ENCODE peak calls at places on chromosomes 7 and 10, in ten cellular contexts. D, A, L, E, T, U, X, J, R and B are unnamed samples.

GRCh38 chr7:21256310-21256877 is 171.5 kb upstream of the SP4 start:
- DNase-seq in E (no peak), T (no peak), A (peak), L (no peak), U (no peak), J (peak), R (no peak), X (no peak), D (peak), B (no peak)

GRCh38 chr10:93754761-93755160 is 3.0 kb upstream of the LGI1 start:
- DNase-seq in E (no peak), A (no peak), U (no peak), X (no peak), L (no peak), J (no peak), D (no peak), R (no peak), T (no peak), B (no peak)

GRCh38 chr7:139720705-139721231 is 57.0 kb downstream of the HIPK2 start:
- DNase-seq in L (peak), R (no peak), E (no peak), U (no peak), T (no peak), D (peak), A (no peak), J (no peak), X (no peak), B (no peak)

GRCh38 chr10:89481662-89482061 is 53.7 kb downstream of the SLC16A12 start:
- DNase-seq in L (peak), R (no peak), T (no peak), J (no peak), U (no peak), D (peak), X (no peak), A (no peak), E (no peak), B (no peak)

GRCh38 chr10:78687616-78688015 is 381.1 kb upstream of the ZMIZ1 start:
- DNase-seq in R (no peak), L (no peak), U (no peak), A (no peak), E (no peak), T (no peak), D (no peak), J (no peak), X (no peak), B (no peak)

GRCh38 chr10:89074120-89074519 is 83.5 kb downstream of the FAS start:
- DNase-seq in D (peak), L (no peak), A (no peak), T (peak), E (no peak), U (no peak), R (no peak), X (no peak), J (no peak), B (no peak)

GRCh38 chr7:137399827-137400823 is 56.6 kb upstream of the PTN start:
- DNase-seq in J (no peak), X (no peak), L (no peak), R (no peak), E (no peak), U (no peak), D (peak), T (no peak), A (no peak), B (no peak)

GRCh38 chr10:92627845-92628480 is 35.0 kb downstream of the KIF11 start:
- DNase-seq in A (no peak), J (no peak), T (no peak), X (no peak), R (no peak), E (no peak), D (no peak), L (no peak), U (no peak), B (no peak)

GRCh38 chr10:78712147-78712546 is 356.6 kb upstream of the ZMIZ1 start:
- DNase-seq in T (no peak), U (no peak), J (no peak), A (no peak), X (no peak), R (no peak), D (no peak), L (no peak), E (no peak), B (no peak)

GRCh38 chr7:127437772-127438330 is 45.3 kb upstream of the ZNF800 start:
- DNase-seq in D (peak), E (no peak), J (no peak), X (no peak), L (peak), A (no peak), U (no peak), R (no peak), T (no peak), B (no peak)

GRCh38 chr7:81367335-81367801 is 402.5 kb downstream of the HGF start:
- DNase-seq in T (no peak), E (no peak), L (peak), U (no peak), X (no peak), J (no peak), A (no peak), R (no peak), D (peak), B (no peak)

GRCh38 chr10:3787816-3788215 is 2.8 kb upstream of the KLF6 start:
- DNase-seq in D (no peak), A (no peak), J (no peak), X (no peak), E (no peak), T (no peak), U (no peak), R (no peak), L (no peak), B (no peak)

DNA sequence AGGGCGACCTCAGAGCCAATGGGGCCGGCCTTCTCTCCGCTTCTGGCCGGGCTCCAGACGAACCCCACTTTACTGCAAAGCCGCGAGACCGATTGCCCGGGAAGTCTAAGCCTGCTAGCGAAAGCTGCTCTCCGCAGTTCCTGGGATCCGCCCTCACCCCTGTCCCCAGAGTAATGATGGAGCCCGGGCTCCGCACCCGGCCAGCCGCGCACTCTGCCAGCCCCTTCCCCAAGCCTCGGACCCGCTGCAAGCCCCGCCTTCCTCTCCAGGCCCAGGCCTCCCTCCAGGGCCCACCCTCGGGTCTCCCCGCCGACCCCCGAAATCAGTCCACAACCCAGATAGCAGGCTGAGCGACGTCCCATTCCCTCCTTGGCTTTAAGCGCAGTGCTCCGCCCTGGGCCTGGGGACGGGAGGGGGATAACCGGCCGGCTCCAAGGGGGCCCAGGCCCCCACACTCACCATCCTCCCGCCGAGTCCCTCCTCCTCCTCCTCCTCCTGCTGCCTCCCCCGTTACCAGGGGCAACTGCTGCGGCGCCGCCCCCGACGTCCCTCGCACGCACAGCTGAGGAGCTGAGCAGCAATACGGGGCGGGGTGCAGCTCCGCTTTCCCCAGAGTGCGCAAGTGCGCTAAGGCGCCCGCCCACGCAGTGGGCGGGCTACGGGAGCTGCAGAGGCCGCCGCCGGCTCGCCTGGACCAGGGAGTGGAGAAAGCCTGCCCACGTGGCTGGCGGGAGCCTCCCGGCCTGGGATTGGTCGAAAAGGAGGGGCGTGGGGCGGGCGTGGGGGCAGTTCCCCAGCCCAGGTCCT is at the start of gene ARL3:
- DNase-seq in A (peak), L (peak), J (peak), E (peak), R (peak), D (peak), X (peak), U (peak), T (peak), B (peak)
- TF ChIP-seq CTCF in A (no peak), L (peak), J (no peak), E (no peak), R (no peak), D (no peak), X (peak), U (no peak), T (peak), B (peak)

DNA sequence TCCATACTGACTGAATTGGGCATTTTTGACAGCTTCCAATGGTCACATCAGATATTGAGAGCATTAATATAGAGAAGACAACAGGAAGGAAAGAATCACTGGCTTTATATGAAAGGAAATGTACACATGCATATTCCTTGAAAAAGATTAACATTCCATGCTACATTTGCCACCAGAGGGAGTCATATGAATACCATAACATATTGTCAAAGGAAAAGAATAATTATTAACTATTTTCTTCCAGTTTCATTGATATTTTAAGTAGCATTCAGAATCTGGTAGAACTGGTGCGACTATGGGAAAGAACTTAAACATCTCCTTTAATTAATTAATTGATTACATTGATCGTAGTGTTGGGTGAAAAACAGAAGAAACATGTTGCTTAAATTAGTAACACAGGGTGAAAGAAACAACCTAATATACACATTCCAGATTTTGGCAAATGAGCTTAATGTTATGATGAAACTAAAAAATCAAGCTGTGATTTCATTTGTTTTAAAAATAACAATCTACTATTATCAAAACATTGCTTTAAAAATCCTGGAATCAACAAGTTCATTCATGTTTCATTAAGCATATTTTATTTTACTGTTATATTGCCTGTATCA is 71.5 kb downstream of the GPR85 start:
- DNase-seq in J (no peak), R (no peak), A (no peak), E (no peak), D (peak), L (no peak), X (no peak), U (no peak), T (no peak), B (no peak)
- TF ChIP-seq CTCF in J (peak), R (peak), A (peak), E (peak), D (peak), L (peak), X (peak), U (peak), T (no peak), B (peak)

GRCh38 chr10:68756766-68757165 is 35.7 kb downstream of the CCAR1 start:
- DNase-seq in D (no peak), L (no peak), R (no peak), U (no peak), T (no peak), A (no peak), J (no peak), E (no peak), X (no peak), B (no peak)
- TF ChIP-seq CTCF in D (no peak), L (no peak), R (no peak), U (no peak), T (no peak), A (no peak), J (no peak), E (no peak), X (no peak), B (no peak)

GRCh38 chr10:69783515-69783914 is 18.2 kb upstream of the COL13A1 start:
- DNase-seq in T (no peak), J (no peak), X (no peak), R (no peak), A (no peak), L (no peak), U (no peak), E (no peak), D (no peak), B (no peak)

GRCh38 chr10:69787681-69788080 is 14.0 kb upstream of the COL13A1 start:
- DNase-seq in R (no peak), L (no peak), T (no peak), D (no peak), U (no peak), X (no peak), A (no peak), J (no peak), E (no peak), B (no peak)

GRCh38 chr10:69789164-69789576 is 12.5 kb upstream of the COL13A1 start:
- DNase-seq in T (no peak), R (no peak), U (no peak), D (peak), X (no peak), L (no peak), E (no peak), A (peak), J (no peak), B (no peak)

GRCh38 chr10:69791812-69792211 is 9.9 kb upstream of the COL13A1 start:
- DNase-seq in E (no peak), R (no peak), D (no peak), L (no peak), J (no peak), T (no peak), A (no peak), U (no peak), X (no peak), B (no peak)

DNA sequence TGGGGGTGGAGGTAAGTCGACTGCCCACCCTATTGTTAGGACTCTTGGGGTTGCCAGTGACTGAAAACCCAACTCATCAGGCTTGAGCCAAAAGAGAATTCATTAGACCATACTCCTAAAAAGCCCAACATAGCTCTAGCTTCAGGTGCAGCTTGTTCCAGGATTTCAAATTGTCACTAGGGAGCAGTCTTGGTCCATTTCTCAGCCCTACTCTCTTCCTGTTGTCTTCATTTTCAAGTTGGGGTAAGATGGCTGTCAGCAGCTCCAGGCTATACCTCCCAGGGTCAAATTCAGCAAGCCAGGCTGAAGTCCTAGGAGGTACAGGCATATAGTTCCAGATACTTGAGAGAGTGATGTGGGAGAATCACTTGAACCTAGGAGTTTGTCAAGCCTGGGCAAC is 14.9 kb upstream of the COL13A1 start:
- DNase-seq in X (no peak), T (no peak), L (no peak), R (no peak), J (no peak), A (peak), D (peak), E (no peak), U (no peak), B (no peak)
- TF ChIP-seq CTCF in X (no peak), T (no peak), L (peak), R (no peak), J (no peak), A (no peak), D (peak), E (peak), U (no peak), B (no peak)

GRCh38 chr10:6601224-6601805 is 21.2 kb upstream of the PRKCQ start:
- DNase-seq in A (no peak), R (no peak), D (no peak), E (no peak), L (no peak), J (no peak), T (no peak), U (no peak), X (no peak), B (no peak)
- TF ChIP-seq CTCF in A (no peak), R (no peak), D (no peak), E (peak), L (no peak), J (no peak), T (no peak), U (no peak), X (no peak), B (no peak)

GRCh38 chr7:74657692-74658170 is at the start of gene GTF2I:
- DNase-seq in L (no peak), U (no peak), E (no peak), X (no peak), A (peak), J (no peak), R (peak), D (no peak), T (no peak), B (peak)

GRCh38 chr7:74655785-74656420 is 1.6 kb upstream of the GTF2I start:
- DNase-seq in X (no peak), R (no peak), T (no peak), J (no peak), U (no peak), D (peak), L (no peak), A (no peak), E (no peak), B (no peak)

GRCh38 chr7:74656421-74656910 is 1.1 kb upstream of the GTF2I start:
- DNase-seq in D (peak), U (peak), E (no peak), X (no peak), A (peak), R (peak), L (no peak), T (no peak), J (peak), B (no peak)

GRCh38 chr7:74658171-74659004 is 870 bp downstream of the GTF2I start:
- DNase-seq in D (peak), L (peak), J (peak), A (peak), X (peak), R (peak), U (peak), T (peak), E (peak), B (peak)

DNA sequence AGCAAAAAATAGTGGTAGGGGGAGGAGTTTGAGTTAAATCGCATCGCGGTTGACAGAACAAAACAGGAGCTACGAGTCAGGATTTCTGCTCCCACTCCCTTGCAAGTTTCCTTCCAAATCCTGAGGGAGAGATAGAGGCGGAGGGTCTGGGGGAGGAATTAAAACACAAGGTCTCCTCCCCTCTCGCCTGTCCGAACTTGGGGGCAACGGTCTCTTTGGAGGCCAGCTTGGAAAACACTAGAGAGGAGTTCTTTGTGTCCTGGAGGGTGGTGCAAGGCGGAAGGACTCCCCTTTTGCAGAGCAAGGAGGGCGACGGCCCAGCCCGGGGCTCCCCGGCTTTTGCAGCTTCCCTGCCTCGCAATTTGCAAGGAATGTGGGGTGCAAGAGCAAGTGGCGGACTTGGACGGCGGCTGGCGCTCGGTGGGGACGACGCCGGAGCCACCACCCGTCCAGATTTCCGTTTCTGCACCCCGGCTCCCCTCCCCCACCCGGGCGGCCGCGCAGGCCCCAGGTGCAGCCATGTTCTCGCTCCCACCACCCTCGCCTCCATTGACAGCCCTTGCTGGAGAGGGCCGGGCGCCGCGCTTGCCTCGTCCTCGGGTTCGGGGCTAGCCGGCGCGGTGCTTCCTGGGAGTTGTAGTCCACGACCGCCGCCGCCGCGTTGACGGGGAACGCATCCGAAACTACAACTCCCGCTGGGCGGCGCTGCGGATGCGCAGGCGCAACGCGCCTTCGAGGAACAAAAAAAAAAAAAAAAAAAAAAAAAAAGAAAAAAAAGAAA is 417 bp upstream of the GTF2I start:
- DNase-seq in R (peak), L (peak), T (peak), D (peak), A (peak), E (peak), U (peak), X (peak), J (peak), B (peak)
- TF ChIP-seq CTCF in R (no peak), L (no peak), T (no peak), D (peak), A (no peak), E (peak), U (no peak), X (no peak), J (no peak), B (no peak)

DNA sequence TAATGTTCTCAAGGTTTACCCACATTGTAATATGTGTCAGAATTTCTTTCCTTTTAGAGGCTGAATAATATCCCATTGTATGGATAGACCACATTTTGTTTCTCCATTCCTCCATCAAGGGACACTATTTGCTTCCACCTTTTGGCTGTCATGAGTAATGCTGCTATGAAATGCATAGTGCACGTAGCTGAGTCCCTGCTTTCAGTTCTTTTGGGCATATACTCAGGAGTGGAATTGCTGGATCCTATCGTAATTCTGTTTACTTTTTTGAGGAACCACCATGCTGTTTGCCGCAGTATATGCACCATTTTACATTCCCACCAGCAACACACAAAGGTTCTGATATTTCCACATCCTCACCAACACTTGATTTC is 60.0 kb downstream of the PRF1 start:
- DNase-seq in R (no peak), A (no peak), T (no peak), U (no peak), L (no peak), D (peak), J (no peak), X (no peak), E (no peak), B (no peak)
- TF ChIP-seq CTCF in R (no peak), A (no peak), T (no peak), U (peak), L (no peak), D (peak), J (no peak), X (peak), E (no peak), B (no peak)

GRCh38 chr7:89247207-89247606 is 451.7 kb upstream of the TEX47 start:
- DNase-seq in E (no peak), D (no peak), X (no peak), J (no peak), L (no peak), U (no peak), A (no peak), T (no peak), R (no peak), B (no peak)
- TF ChIP-seq CTCF in E (no peak), D (no peak), X (no peak), J (no peak), L (no peak), U (no peak), A (no peak), T (no peak), R (no peak), B (no peak)

GRCh38 chr7:12436896-12437535 is 33.4 kb upstream of the VWDE start:
- DNase-seq in A (peak), E (no peak), D (peak), J (no peak), R (no peak), X (no peak), U (peak), T (no peak), L (no peak), B (no peak)
- TF ChIP-seq CTCF in A (no peak), E (no peak), D (peak), J (no peak), R (no peak), X (no peak), U (no peak), T (no peak), L (peak), B (no peak)